ENCODE peak calls at places on chromosomes 13 and 19, in six cellular contexts. Y is adrenal gland; X is cardiac muscle cell; H is RWPE2; C is CD4-positive, CD25-positive, alpha-beta regulatory T cell; D is transverse colon. I is an unnamed sample. For H3K9me3, the result is how much of the 10 kb centered on the place peaks cover.

GRCh38 chr13:99636728-99637353 is 135.6 kb downstream of the TM9SF2 start:
- DNase-seq in D (no peak), Y (no peak), H (no peak), C (no peak), X (no peak), I (no peak)

GRCh38 chr13:73428137-73428536 is 369.3 kb downstream of the KLF5 start:
- DNase-seq in Y (no peak), H (no peak), C (no peak), X (peak), D (no peak), I (no peak)

GRCh38 chr13:50618206-50618605 is 225.3 kb downstream of the DLEU7 start:
- DNase-seq in H (no peak), X (no peak), Y (no peak), C (no peak), D (no peak), I (no peak)

GRCh38 chr19:50723069-50723468 is at the start of gene CLEC11A:
- DNase-seq in H (no peak), Y (peak), D (peak), C (no peak), X (peak), I (peak)

GRCh38 chr19:17504030-17504429 is 7.4 kb upstream of the PGLS start:
- DNase-seq in H (no peak), X (no peak), C (no peak), Y (no peak), D (no peak), I (no peak)

GRCh38 chr19:1935484-1936208 is 5.3 kb upstream of the CSNK1G2 start:
- DNase-seq in H (no peak), D (no peak), X (peak), Y (peak), C (no peak), I (no peak)

GRCh38 chr13:86681223-86681622 is 882.0 kb upstream of the SLITRK6 start:
- DNase-seq in X (no peak), Y (no peak), D (no peak), C (no peak), H (no peak), I (no peak)

GRCh38 chr13:60369242-60369641 is 27.8 kb upstream of the TDRD3 start:
- DNase-seq in X (peak), C (no peak), H (no peak), D (no peak), Y (no peak), I (no peak)

GRCh38 chr13:105735269-105735668 is 800.2 kb downstream of the EFNB2 start:
- DNase-seq in D (no peak), X (no peak), C (no peak), Y (no peak), H (no peak), I (no peak)

GRCh38 chr19:9128171-9128570 is 1.4 kb upstream of the OR7G3 start:
- DNase-seq in D (no peak), C (no peak), X (peak), H (peak), Y (no peak), I (no peak)

GRCh38 chr19:48283908-48284307 is 14.0 kb downstream of the ZNF114 start:
- DNase-seq in H (no peak), C (no peak), X (peak), D (no peak), Y (no peak), I (no peak)

GRCh38 chr13:111115841-111116500 is 861 bp downstream of the ARHGEF7 start:
- DNase-seq in C (no peak), D (peak), H (no peak), X (peak), Y (peak), I (peak)

GRCh38 chr13:99465454-99465853 is 35.8 kb upstream of the TM9SF2 start:
- DNase-seq in X (no peak), D (no peak), C (no peak), Y (no peak), H (no peak), I (peak)

GRCh38 chr13:21233086-21233485 is 56.6 kb downstream of the MRPL57 start:
- DNase-seq in H (no peak), Y (no peak), C (no peak), D (no peak), X (no peak), I (no peak)

GRCh38 chr13:27775943-27776342 is 16.3 kb upstream of the GSX1 start:
- DNase-seq in C (no peak), Y (no peak), D (no peak), H (no peak), X (no peak), I (no peak)

GRCh38 chr19:17863520-17864182 is 3.9 kb downstream of the RPL18A start:
- DNase-seq in X (no peak), Y (peak), C (no peak), H (no peak), D (no peak), I (no peak)

GRCh38 chr19:18292810-18293641 is 11.6 kb upstream of the JUND start:
- DNase-seq in X (peak), H (no peak), C (peak), D (peak), Y (peak), I (peak)

GRCh38 chr19:46376241-46377153 is 29.6 kb downstream of the PPP5C start:
- DNase-seq in X (no peak), Y (no peak), D (no peak), H (peak), C (no peak), I (no peak)

GRCh38 chr19:20164456-20164855 is 2.6 kb upstream of the ZNF486 start:
- DNase-seq in X (no peak), C (no peak), H (no peak), D (no peak), Y (no peak), I (no peak)

GRCh38 chr19:47107953-47108746 is 5.4 kb downstream of the ZC3H4 start:
- DNase-seq in C (no peak), X (peak), D (no peak), H (no peak), Y (no peak), I (no peak)

GRCh38 chr13:87274209-87274819 is 396.9 kb upstream of the SLITRK5 start:
- DNase-seq in X (peak), H (no peak), Y (peak), D (peak), C (no peak), I (no peak)

GRCh38 chr13:38872693-38873092 is 117.9 kb downstream of the STOML3 start:
- DNase-seq in H (no peak), D (peak), X (peak), Y (peak), C (peak), I (no peak)

GRCh38 chr13:36639610-36640009 is 34.2 kb upstream of the SERTM1 start:
- DNase-seq in X (no peak), D (no peak), C (no peak), Y (no peak), H (no peak), I (no peak)

GRCh38 chr19:3818479-3818878 is 32.3 kb upstream of the MATK start:
- DNase-seq in C (no peak), Y (peak), X (peak), H (no peak), D (no peak), I (no peak)

GRCh38 chr19:2207991-2208860 is 27.9 kb downstream of the PLEKHJ1 start:
- DNase-seq in Y (peak), C (no peak), D (peak), X (peak), H (no peak), I (no peak)

GRCh38 chr13:65926750-65927171 is 1303.4 kb downstream of the PCDH9 start:
- DNase-seq in Y (no peak), X (peak), H (no peak), C (no peak), D (peak), I (no peak)

GRCh38 chr13:107291875-107292274 is 723.9 kb upstream of the ARGLU1 start:
- DNase-seq in D (no peak), X (no peak), H (no peak), Y (no peak), C (no peak), I (no peak)

GRCh38 chr19:55459551-55459949 is 1.9 kb downstream of the ISOC2 start:
- DNase-seq in H (no peak), C (no peak), D (no peak), X (no peak), Y (no peak), I (no peak)

GRCh38 chr19:6779204-6779603 is 6.7 kb downstream of the VAV1 start:
- DNase-seq in X (no peak), Y (no peak), D (no peak), C (no peak), H (no peak), I (no peak)

DNA sequence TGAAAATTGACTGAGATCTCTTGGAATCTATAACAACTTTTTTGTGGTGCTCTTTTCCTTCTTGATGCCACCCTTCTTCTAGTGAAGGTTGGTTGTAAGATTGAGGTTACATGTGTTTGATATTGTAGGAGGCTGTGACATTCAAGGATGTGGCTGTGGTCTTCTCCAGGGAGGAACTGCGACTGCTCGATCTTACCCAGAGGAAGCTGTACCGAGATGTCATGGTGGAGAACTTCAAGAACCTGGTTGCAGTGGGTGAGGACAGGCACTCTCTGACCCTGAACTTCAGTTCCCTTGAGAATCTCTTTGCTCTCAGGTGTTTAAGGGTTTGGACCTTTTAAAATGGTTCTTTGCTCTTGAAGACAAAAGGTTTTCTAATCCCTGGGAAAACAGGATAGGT is 16.0 kb downstream of the ZNF227 start:
- DNase-seq in C (no peak), H (no peak), D (no peak), Y (no peak), X (no peak), I (no peak)
- H3K9me3 ChIP-seq in C (under half), H (under half), D (under half), Y (under half), X (under half), I (under half)

GRCh38 chr13:19053561-19053960 is 128.1 kb downstream of the TUBA3C start:
- DNase-seq in D (no peak), Y (no peak), H (no peak), X (no peak), C (no peak), I (no peak)
- H3K9me3 ChIP-seq in D (under half), Y (under half), H (under half), X (under half), C (under half), I (under half)

DNA sequence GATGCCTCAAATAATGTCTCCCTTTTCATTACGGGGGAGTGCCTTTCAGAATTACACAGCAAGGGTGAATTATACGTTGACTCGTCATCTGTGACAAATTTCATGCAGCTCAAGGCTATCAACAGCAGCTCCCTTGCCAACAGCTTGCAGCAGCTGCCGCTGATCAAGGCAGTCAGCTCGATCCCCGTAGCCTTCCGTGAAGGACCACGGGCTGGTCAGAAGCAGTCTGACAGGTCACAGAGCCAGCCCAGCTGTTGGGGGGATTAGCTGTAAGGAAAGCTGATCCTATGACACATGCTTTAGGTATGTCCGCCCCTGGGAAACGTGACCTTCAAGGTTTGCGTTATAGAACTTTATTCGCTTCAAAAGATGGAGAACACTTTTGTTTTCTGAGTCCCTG is 62.8 kb upstream of the USP29 start:
- DNase-seq in X (peak), D (peak), H (no peak), C (no peak), Y (peak), I (no peak)
- H3K9me3 ChIP-seq in X (under half), D (under half), H (under half), C (under half), Y (under half), I (under half)

DNA sequence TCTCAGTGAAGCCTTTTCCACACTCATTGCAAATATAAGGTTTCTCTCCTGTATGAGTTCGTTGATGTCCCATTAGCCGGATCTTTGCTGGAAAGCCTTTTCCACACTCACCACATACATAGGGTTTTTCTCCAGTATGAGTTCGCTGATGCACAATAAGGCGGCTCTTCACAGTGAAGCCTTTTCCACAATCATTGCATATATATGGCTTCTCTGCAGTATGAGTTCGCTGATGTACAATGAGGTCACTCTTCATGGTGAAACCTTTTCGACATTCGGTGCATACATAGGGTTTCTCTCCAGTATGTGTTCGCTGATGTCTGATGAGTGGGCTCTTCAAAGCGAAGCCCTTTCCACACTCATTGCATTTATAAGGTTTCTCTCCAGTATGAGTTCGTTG is 6.8 kb upstream of the ZNF350 start:
- DNase-seq in Y (no peak), H (no peak), X (no peak), C (no peak), D (no peak), I (no peak)
- H3K9me3 ChIP-seq in Y (half or more), H (under half), X (under half), C (half or more), D (half or more), I (under half)